ENCODE peak calls at places on chromosomes 7 and 10, in six cellular contexts. One of them, this sample, is unnamed.

GRCh38 chr10:69014171-69014570 is 25.6 kb downstream of the KIFBP start:
- DNase-seq in activated CD4-positive, alpha-beta T cell treated with anti-CD3 and anti-CD28 coated beads, Interleukin-2, amount 50 U/mL, for 48 hours: no peak
- DNase-seq in T47D: no peak
- DNase-seq in NCI-H1105: no peak
- DNase-seq in A549: no peak
- DNase-seq in left cardiac atrium: no peak
- DNase-seq in this sample: no peak

GRCh38 chr7:81267508-81267907 is 348.7 kb upstream of the SEMA3C start:
- DNase-seq in activated CD4-positive, alpha-beta T cell treated with anti-CD3 and anti-CD28 coated beads, Interleukin-2, amount 50 U/mL, for 48 hours: no peak
- DNase-seq in T47D: peak
- DNase-seq in NCI-H1105: peak
- DNase-seq in A549: peak
- DNase-seq in left cardiac atrium: no peak
- DNase-seq in this sample: no peak

GRCh38 chr10:79054203-79055099 is 14.3 kb upstream of the ZMIZ1 start:
- DNase-seq in activated CD4-positive, alpha-beta T cell treated with anti-CD3 and anti-CD28 coated beads, Interleukin-2, amount 50 U/mL, for 48 hours: no peak
- DNase-seq in T47D: peak
- DNase-seq in NCI-H1105: no peak
- DNase-seq in A549: no peak
- DNase-seq in left cardiac atrium: peak
- DNase-seq in this sample: peak

GRCh38 chr7:87534072-87534471 is 58.6 kb upstream of the ABCB4 start:
- DNase-seq in activated CD4-positive, alpha-beta T cell treated with anti-CD3 and anti-CD28 coated beads, Interleukin-2, amount 50 U/mL, for 48 hours: no peak
- DNase-seq in T47D: no peak
- DNase-seq in NCI-H1105: no peak
- DNase-seq in A549: no peak
- DNase-seq in left cardiac atrium: no peak
- DNase-seq in this sample: no peak

GRCh38 chr10:79418274-79418673 is 27.1 kb downstream of the ZCCHC24 start:
- DNase-seq in activated CD4-positive, alpha-beta T cell treated with anti-CD3 and anti-CD28 coated beads, Interleukin-2, amount 50 U/mL, for 48 hours: no peak
- DNase-seq in T47D: no peak
- DNase-seq in NCI-H1105: no peak
- DNase-seq in A549: no peak
- DNase-seq in left cardiac atrium: peak
- DNase-seq in this sample: no peak

GRCh38 chr7:105209433-105209832 is 179.3 kb downstream of the SRPK2 start:
- DNase-seq in activated CD4-positive, alpha-beta T cell treated with anti-CD3 and anti-CD28 coated beads, Interleukin-2, amount 50 U/mL, for 48 hours: no peak
- DNase-seq in T47D: no peak
- DNase-seq in NCI-H1105: no peak
- DNase-seq in A549: no peak
- DNase-seq in left cardiac atrium: no peak
- DNase-seq in this sample: no peak

GRCh38 chr10:121792198-121792597 is 135.6 kb downstream of the ATE1 start:
- DNase-seq in activated CD4-positive, alpha-beta T cell treated with anti-CD3 and anti-CD28 coated beads, Interleukin-2, amount 50 U/mL, for 48 hours: no peak
- DNase-seq in T47D: no peak
- DNase-seq in NCI-H1105: no peak
- DNase-seq in A549: no peak
- DNase-seq in left cardiac atrium: peak
- DNase-seq in this sample: no peak

GRCh38 chr7:130865408-130866236 is 131.6 kb upstream of the KLF14 start:
- DNase-seq in activated CD4-positive, alpha-beta T cell treated with anti-CD3 and anti-CD28 coated beads, Interleukin-2, amount 50 U/mL, for 48 hours: no peak
- DNase-seq in T47D: peak
- DNase-seq in NCI-H1105: no peak
- DNase-seq in A549: no peak
- DNase-seq in left cardiac atrium: no peak
- DNase-seq in this sample: no peak

GRCh38 chr10:60524541-60524940 is 134.9 kb upstream of the ANK3 start:
- DNase-seq in activated CD4-positive, alpha-beta T cell treated with anti-CD3 and anti-CD28 coated beads, Interleukin-2, amount 50 U/mL, for 48 hours: peak
- DNase-seq in T47D: no peak
- DNase-seq in NCI-H1105: no peak
- DNase-seq in A549: no peak
- DNase-seq in left cardiac atrium: no peak
- DNase-seq in this sample: no peak

GRCh38 chr10:76428541-76429330 is 997.3 kb downstream of the LRMDA start:
- DNase-seq in activated CD4-positive, alpha-beta T cell treated with anti-CD3 and anti-CD28 coated beads, Interleukin-2, amount 50 U/mL, for 48 hours: no peak
- DNase-seq in T47D: no peak
- DNase-seq in NCI-H1105: no peak
- DNase-seq in A549: peak
- DNase-seq in left cardiac atrium: no peak
- DNase-seq in this sample: no peak

GRCh38 chr7:39609462-39610149 is 13.8 kb upstream of the RALA start:
- DNase-seq in activated CD4-positive, alpha-beta T cell treated with anti-CD3 and anti-CD28 coated beads, Interleukin-2, amount 50 U/mL, for 48 hours: no peak
- DNase-seq in T47D: no peak
- DNase-seq in NCI-H1105: no peak
- DNase-seq in A549: no peak
- DNase-seq in left cardiac atrium: peak
- DNase-seq in this sample: peak

GRCh38 chr10:62471718-62472117 is 97.5 kb downstream of the ZNF365 start:
- DNase-seq in activated CD4-positive, alpha-beta T cell treated with anti-CD3 and anti-CD28 coated beads, Interleukin-2, amount 50 U/mL, for 48 hours: no peak
- DNase-seq in T47D: no peak
- DNase-seq in NCI-H1105: no peak
- DNase-seq in A549: no peak
- DNase-seq in left cardiac atrium: no peak
- DNase-seq in this sample: no peak

GRCh38 chr10:75633568-75633967 is 202.1 kb downstream of the LRMDA start:
- DNase-seq in activated CD4-positive, alpha-beta T cell treated with anti-CD3 and anti-CD28 coated beads, Interleukin-2, amount 50 U/mL, for 48 hours: no peak
- DNase-seq in T47D: no peak
- DNase-seq in NCI-H1105: no peak
- DNase-seq in A549: no peak
- DNase-seq in left cardiac atrium: no peak
- DNase-seq in this sample: no peak

GRCh38 chr7:22849158-22849557 is 26.5 kb upstream of the TOMM7 start:
- DNase-seq in activated CD4-positive, alpha-beta T cell treated with anti-CD3 and anti-CD28 coated beads, Interleukin-2, amount 50 U/mL, for 48 hours: no peak
- DNase-seq in T47D: no peak
- DNase-seq in NCI-H1105: peak
- DNase-seq in A549: no peak
- DNase-seq in left cardiac atrium: no peak
- DNase-seq in this sample: no peak

GRCh38 chr7:68401313-68401712 is 1197.0 kb upstream of the AUTS2 start:
- DNase-seq in activated CD4-positive, alpha-beta T cell treated with anti-CD3 and anti-CD28 coated beads, Interleukin-2, amount 50 U/mL, for 48 hours: no peak
- DNase-seq in T47D: no peak
- DNase-seq in NCI-H1105: no peak
- DNase-seq in A549: no peak
- DNase-seq in left cardiac atrium: no peak
- DNase-seq in this sample: no peak

GRCh38 chr7:151725844-151726770 is 150.8 kb downstream of the PRKAG2 start:
- DNase-seq in activated CD4-positive, alpha-beta T cell treated with anti-CD3 and anti-CD28 coated beads, Interleukin-2, amount 50 U/mL, for 48 hours: no peak
- DNase-seq in T47D: peak
- DNase-seq in NCI-H1105: no peak
- DNase-seq in A549: no peak
- DNase-seq in left cardiac atrium: peak
- DNase-seq in this sample: no peak

GRCh38 chr10:118843647-118844265 is 89.0 kb upstream of the CACUL1 start:
- DNase-seq in activated CD4-positive, alpha-beta T cell treated with anti-CD3 and anti-CD28 coated beads, Interleukin-2, amount 50 U/mL, for 48 hours: no peak
- DNase-seq in T47D: no peak
- DNase-seq in NCI-H1105: no peak
- DNase-seq in A549: no peak
- DNase-seq in left cardiac atrium: no peak
- DNase-seq in this sample: no peak

GRCh38 chr10:125720002-125720382 is 483 bp downstream of the EDRF1 start:
- DNase-seq in activated CD4-positive, alpha-beta T cell treated with anti-CD3 and anti-CD28 coated beads, Interleukin-2, amount 50 U/mL, for 48 hours: peak
- DNase-seq in T47D: no peak
- DNase-seq in NCI-H1105: no peak
- DNase-seq in A549: no peak
- DNase-seq in left cardiac atrium: no peak
- DNase-seq in this sample: no peak